ENCODE peak calls at places on chromosomes 4 and X, in six cellular contexts. T is heart left ventricle, Y is cardiac fibroblast, B is AG04450, H is AG10803, E is WERI-Rb-1. F is an unnamed sample.

GRCh38 chrX:77426811-77427210 is 20.4 kb upstream of the FGF16 start:
- DNase-seq in T (no peak), Y (peak), B (no peak), H (peak), E (no peak), F (peak)

GRCh38 chr4:174815282-174815681 is 13.8 kb downstream of the GLRA3 start:
- DNase-seq in T (no peak), Y (no peak), B (no peak), H (no peak), E (no peak), F (no peak)

GRCh38 chr4:53763813-53764597 is 172.7 kb upstream of the LNX1 start:
- DNase-seq in T (no peak), Y (peak), B (peak), H (peak), E (no peak), F (peak)

GRCh38 chr4:63563288-63564014 is 845.8 kb downstream of the TECRL start:
- DNase-seq in T (no peak), Y (no peak), B (no peak), H (no peak), E (peak), F (no peak)

GRCh38 chr4:158940276-158940675 is 162.6 kb upstream of the RAPGEF2 start:
- DNase-seq in T (no peak), Y (no peak), B (no peak), H (peak), E (no peak), F (no peak)

GRCh38 chrX:14228611-14229010 is 198.9 kb upstream of the GEMIN8 start:
- DNase-seq in T (no peak), Y (no peak), B (no peak), H (no peak), E (no peak), F (no peak)

GRCh38 chrX:96453139-96453538 is 231.5 kb upstream of the DIAPH2 start:
- DNase-seq in T (no peak), Y (no peak), B (no peak), H (no peak), E (no peak), F (no peak)

GRCh38 chrX:102833136-102833535 is 103.9 kb upstream of the RAB40AL start:
- DNase-seq in T (no peak), Y (peak), B (no peak), H (peak), E (no peak), F (peak)

GRCh38 chr4:173332021-173332487 is 2.1 kb downstream of the HMGB2 start:
- DNase-seq in T (no peak), Y (peak), B (no peak), H (peak), E (no peak), F (peak)

GRCh38 chr4:173121044-173121685 is 47.4 kb upstream of the GALNT7 start:
- DNase-seq in T (no peak), Y (peak), B (no peak), H (peak), E (no peak), F (peak)

GRCh38 chr4:140237616-140238352 is 83.8 kb upstream of the MAML3 start:
- DNase-seq in T (peak), Y (peak), B (peak), H (peak), E (peak), F (peak)

GRCh38 chr4:3372933-3373465 is 68.8 kb upstream of the HGFAC start:
- DNase-seq in T (peak), Y (no peak), B (no peak), H (no peak), E (no peak), F (no peak)

GRCh38 chrX:56787734-56788152 is 58.7 kb downstream of the NBDY start:
- DNase-seq in T (no peak), Y (no peak), B (no peak), H (no peak), E (no peak), F (no peak)

GRCh38 chr4:41212221-41213203 is 1.8 kb downstream of the APBB2 start:
- DNase-seq in T (peak), Y (peak), B (no peak), H (peak), E (peak), F (peak)

GRCh38 chr4:125283702-125284279 is 31.0 kb upstream of the FAT4 start:
- DNase-seq in T (no peak), Y (peak), B (no peak), H (peak), E (no peak), F (peak)

GRCh38 chr4:102501176-102501634 is at the start of gene NFKB1:
- DNase-seq in T (peak), Y (peak), B (peak), H (peak), E (peak), F (peak)

GRCh38 chr4:41832961-41833360 is 84.4 kb upstream of the PHOX2B start:
- DNase-seq in T (no peak), Y (peak), B (no peak), H (no peak), E (no peak), F (no peak)

GRCh38 chr4:48665555-48666186 is 114.4 kb downstream of the FRYL start:
- DNase-seq in T (no peak), Y (no peak), B (no peak), H (no peak), E (no peak), F (no peak)

GRCh38 chr4:66572949-66573348 is 902.7 kb upstream of the EPHA5 start:
- DNase-seq in T (no peak), Y (peak), B (no peak), H (peak), E (no peak), F (no peak)

GRCh38 chr4:122663814-122664610 is 43.1 kb upstream of the IL21 start:
- DNase-seq in T (no peak), Y (peak), B (no peak), H (peak), E (no peak), F (no peak)

GRCh38 chr4:6182390-6183280 is 17.7 kb downstream of the JAKMIP1 start:
- DNase-seq in T (no peak), Y (no peak), B (no peak), H (no peak), E (no peak), F (no peak)

GRCh38 chr4:11073621-11074051 is 355.1 kb downstream of the HS3ST1 start:
- DNase-seq in T (peak), Y (peak), B (no peak), H (peak), E (no peak), F (peak)

GRCh38 chr4:83251074-83251835 is 33.3 kb downstream of the COQ2 start:
- DNase-seq in T (no peak), Y (no peak), B (no peak), H (peak), E (no peak), F (peak)

GRCh38 chr4:93764647-93765246 is 63.8 kb upstream of the ATOH1 start:
- DNase-seq in T (no peak), Y (peak), B (peak), H (peak), E (peak), F (peak)

GRCh38 chrX:153636716-153637115 is 10.3 kb upstream of the DUSP9 start:
- DNase-seq in T (no peak), Y (no peak), B (no peak), H (no peak), E (no peak), F (no peak)

GRCh38 chrX:31297881-31298280 is 226.0 kb upstream of the FTHL17 start:
- DNase-seq in T (no peak), Y (no peak), B (no peak), H (no peak), E (no peak), F (no peak)

GRCh38 chr4:73446336-73446938 is 10.4 kb downstream of the AFP start:
- DNase-seq in T (no peak), Y (peak), B (no peak), H (peak), E (peak), F (peak)

GRCh38 chrX:9988762-9989161 is 21.6 kb downstream of the CLDN34 start:
- DNase-seq in T (no peak), Y (peak), B (no peak), H (no peak), E (no peak), F (no peak)

GRCh38 chrX:32530802-32531403 is 680.4 kb downstream of the DMD start:
- DNase-seq in T (no peak), Y (peak), B (peak), H (peak), E (peak), F (peak)

GRCh38 chr4:30789219-30789671 is 69.1 kb downstream of the PCDH7 start:
- DNase-seq in T (no peak), Y (no peak), B (no peak), H (no peak), E (no peak), F (peak)

GRCh38 chrX:75155454-75155829 is 641 bp downstream of the ABCB7 start:
- DNase-seq in T (no peak), Y (no peak), B (no peak), H (peak), E (no peak), F (peak)

GRCh38 chrX:75155830-75156525 is at the start of gene ABCB7:
- DNase-seq in T (peak), Y (peak), B (peak), H (peak), E (peak), F (peak)

GRCh38 chrX:75158054-75158453 is 2.0 kb upstream of the ABCB7 start:
- DNase-seq in T (no peak), Y (no peak), B (no peak), H (no peak), E (no peak), F (no peak)

GRCh38 chrX:75154871-75155270 is 1.2 kb downstream of the ABCB7 start:
- DNase-seq in T (no peak), Y (no peak), B (no peak), H (no peak), E (no peak), F (no peak)

GRCh38 chrX:75156537-75156945 is 458 bp upstream of the ABCB7 start:
- DNase-seq in T (no peak), Y (peak), B (no peak), H (peak), E (no peak), F (peak)
- H3K4me3 ChIP-seq in T (peak), Y (peak), B (peak), H (peak), E (peak), F (peak)

GRCh38 chr4:152676052-152676854 is 3.5 kb downstream of the TMEM154 start:
- DNase-seq in T (no peak), Y (no peak), B (no peak), H (no peak), E (no peak), F (no peak)
- H3K4me3 ChIP-seq in T (no peak), Y (no peak), B (no peak), H (no peak), E (no peak), F (no peak)

GRCh38 chr4:108762559-108763225 is at the start of gene ETNPPL:
- DNase-seq in T (peak), Y (no peak), B (no peak), H (no peak), E (peak), F (no peak)

GRCh38 chr4:108763981-108764380 is 1.1 kb upstream of the ETNPPL start:
- DNase-seq in T (no peak), Y (no peak), B (no peak), H (no peak), E (no peak), F (no peak)

GRCh38 chr4:108758498-108758897 is 4.4 kb downstream of the ETNPPL start:
- DNase-seq in T (no peak), Y (no peak), B (no peak), H (no peak), E (no peak), F (no peak)

GRCh38 chr4:108766058-108766457 is 3.2 kb upstream of the ETNPPL start:
- DNase-seq in T (no peak), Y (no peak), B (no peak), H (no peak), E (no peak), F (no peak)

GRCh38 chr4:108763226-108763593 is 357 bp upstream of the ETNPPL start:
- DNase-seq in T (no peak), Y (no peak), B (no peak), H (no peak), E (no peak), F (no peak)
- H3K4me3 ChIP-seq in T (peak), Y (peak), B (peak), H (peak), E (peak), F (peak)

DNA sequence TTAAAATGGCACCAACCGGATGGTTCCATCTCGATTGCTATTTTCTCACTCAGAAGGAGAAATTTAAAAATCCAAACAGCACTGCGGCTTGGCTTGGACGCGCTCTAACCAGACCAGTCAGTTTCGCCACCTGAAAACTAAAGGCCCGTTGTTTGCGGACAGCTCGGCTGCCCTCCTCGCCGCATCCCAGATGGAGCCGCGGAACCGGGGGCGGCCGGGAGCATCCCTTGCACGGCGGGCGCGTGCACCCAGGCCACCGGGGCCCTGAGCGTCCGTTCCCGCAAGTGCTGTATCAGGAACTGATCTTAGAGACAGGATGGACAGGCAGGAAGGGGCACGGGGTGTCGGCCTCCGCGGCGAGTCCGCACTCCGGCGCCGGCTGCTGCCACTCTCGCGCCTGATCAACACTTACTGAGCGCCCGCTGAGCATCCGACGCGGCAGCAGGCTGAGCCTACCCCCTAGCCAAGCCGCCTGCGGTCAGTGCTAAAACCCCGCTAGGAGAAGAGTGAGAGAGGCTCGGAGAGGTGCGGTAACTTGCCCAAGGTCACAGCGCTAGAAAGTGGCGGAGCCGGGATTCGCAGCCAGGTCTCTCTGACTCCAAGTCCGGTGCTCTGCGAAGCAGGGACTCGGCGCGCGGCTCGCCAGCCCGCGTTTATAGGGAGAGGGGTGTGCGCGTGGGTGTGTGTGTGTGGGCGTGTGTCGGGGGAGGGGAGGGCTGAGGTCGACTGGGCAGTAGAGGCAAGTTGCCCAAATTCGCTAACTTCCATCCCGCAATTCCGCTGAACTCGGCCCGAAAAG is at the start of gene CITED1:
- DNase-seq in T (no peak), Y (no peak), B (no peak), H (no peak), E (peak), F (no peak)
- H3K4me3 ChIP-seq in T (peak), Y (peak), B (peak), H (peak), E (peak), F (peak)

GRCh38 chrX:120485562-120486520 is 16.7 kb upstream of the LAMP2 start:
- DNase-seq in T (peak), Y (peak), B (peak), H (peak), E (peak), F (peak)
- H3K4me3 ChIP-seq in T (peak), Y (peak), B (peak), H (peak), E (peak), F (peak)